ENCODE peak calls at places on chromosomes 2 and 18, in eight cellular contexts. E, J, D, T, M, C, W and L are unnamed samples.

GRCh38 chr2:44136186-44136585 is 32.5 kb upstream of the PPM1B start:
- DNase-seq in D (no peak), T (peak; percentile 33), C (peak; percentile 68), M (no peak), W (no peak), E (peak; percentile 43), J (peak; percentile 21), L (peak; percentile 10)

GRCh38 chr18:13321923-13322322 is 103.4 kb downstream of the LDLRAD4 start:
- DNase-seq in C (no peak), E (no peak), J (no peak), D (no peak), W (no peak), M (no peak), T (no peak), L (no peak)

GRCh38 chr2:111121028-111121872 is 536 bp downstream of the BCL2L11 start:
- DNase-seq in M (peak; percentile 49), W (peak; percentile 81), C (peak; percentile 38), D (peak; percentile 27), J (no peak), E (no peak), T (no peak), L (no peak)

GRCh38 chr2:209870067-209870466 is 98.4 kb downstream of the UNC80 start:
- DNase-seq in J (no peak), M (no peak), T (no peak), D (no peak), C (no peak), E (no peak), W (no peak), L (no peak)

GRCh38 chr2:54955674-54956391 is 94.4 kb downstream of the RTN4 start:
- DNase-seq in C (peak; percentile 20), J (no peak), T (no peak), M (no peak), E (no peak), D (no peak), W (no peak), L (no peak)

GRCh38 chr2:177923323-177923722 is 149.3 kb downstream of the PDE11A start:
- DNase-seq in C (no peak), D (no peak), E (no peak), J (no peak), T (no peak), M (no peak), W (no peak), L (no peak)

GRCh38 chr2:69242651-69243051 is 144.4 kb downstream of the GFPT1 start:
- DNase-seq in T (peak; percentile 98), E (no peak), W (no peak), D (peak; percentile 31), J (peak; percentile 71), M (no peak), C (no peak), L (peak; percentile 89)

GRCh38 chr18:61921621-61922235 is 28.9 kb upstream of the RNF152 start:
- DNase-seq in E (no peak), D (no peak), M (no peak), C (no peak), T (no peak), J (no peak), W (no peak), L (no peak)

GRCh38 chr2:138827426-138828054 is 47.4 kb upstream of the NXPH2 start:
- DNase-seq in D (peak; percentile 21), C (peak; percentile 73), E (peak; percentile 30), J (peak; percentile 39), M (no peak), W (no peak), T (peak; percentile 35), L (peak; percentile 36)

GRCh38 chr2:101710690-101711318 is 13.3 kb downstream of the MAP4K4 start:
- DNase-seq in C (peak; percentile 38), M (no peak), J (no peak), W (no peak), T (no peak), E (no peak), D (no peak), L (no peak)

GRCh38 chr2:198134287-198134955 is 330.0 kb downstream of the PLCL1 start:
- DNase-seq in C (no peak), J (no peak), T (peak; percentile 69), E (no peak), M (no peak), W (no peak), D (no peak), L (no peak)
- TF ChIP-seq CTCF in C (no peak), J (no peak), T (no peak), E (no peak), M (no peak), W (no peak), D (no peak), L (no peak)

DNA sequence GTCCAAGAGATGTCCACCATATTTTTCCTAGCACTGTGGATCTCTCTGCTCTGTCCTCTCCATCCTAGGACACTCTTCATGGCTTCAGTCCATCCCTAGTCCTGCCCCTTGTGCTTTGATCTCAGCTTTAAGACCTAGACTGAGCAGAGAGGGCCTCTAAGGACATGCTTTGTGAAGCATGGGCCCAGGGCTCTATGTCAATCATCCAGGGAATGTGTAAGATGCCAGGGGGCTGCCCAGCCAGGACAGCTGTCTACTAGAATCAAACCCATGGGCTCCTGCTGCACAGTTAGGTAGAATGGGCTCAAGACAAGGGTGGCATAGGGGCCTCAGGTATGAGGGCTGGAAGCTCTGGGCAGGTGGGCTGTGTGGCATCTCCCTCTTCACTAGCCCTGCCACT is 24.9 kb downstream of the TET3 start:
- DNase-seq in T (no peak), E (no peak), M (no peak), C (no peak), J (no peak), W (no peak), D (no peak), L (no peak)
- H3K4me3 ChIP-seq in T (no peak overlapping the region), E (no peak overlapping the region), M (no peak overlapping the region), C (no peak overlapping the region), J (no peak overlapping the region), W (no peak overlapping the region), D (no peak overlapping the region), L (no peak overlapping the region)

GRCh38 chr18:24011095-24011917 is 3.2 kb upstream of the TTC39C start:
- DNase-seq in D (no peak), T (no peak), C (no peak), E (no peak), W (no peak), J (no peak), M (no peak), L (no peak)

GRCh38 chr18:24009246-24009645 is 5.3 kb upstream of the TTC39C start:
- DNase-seq in C (no peak), M (no peak), D (no peak), E (no peak), W (no peak), J (no peak), T (no peak), L (no peak)

GRCh38 chr18:24013061-24013460 is 1.5 kb upstream of the TTC39C start:
- DNase-seq in D (no peak), E (no peak), M (no peak), W (no peak), T (no peak), J (no peak), C (no peak), L (no peak)

GRCh38 chr18:24009651-24010333 is 4.8 kb upstream of the TTC39C start:
- DNase-seq in E (no peak), D (no peak), M (no peak), T (no peak), J (no peak), C (no peak), W (no peak), L (no peak)

DNA sequence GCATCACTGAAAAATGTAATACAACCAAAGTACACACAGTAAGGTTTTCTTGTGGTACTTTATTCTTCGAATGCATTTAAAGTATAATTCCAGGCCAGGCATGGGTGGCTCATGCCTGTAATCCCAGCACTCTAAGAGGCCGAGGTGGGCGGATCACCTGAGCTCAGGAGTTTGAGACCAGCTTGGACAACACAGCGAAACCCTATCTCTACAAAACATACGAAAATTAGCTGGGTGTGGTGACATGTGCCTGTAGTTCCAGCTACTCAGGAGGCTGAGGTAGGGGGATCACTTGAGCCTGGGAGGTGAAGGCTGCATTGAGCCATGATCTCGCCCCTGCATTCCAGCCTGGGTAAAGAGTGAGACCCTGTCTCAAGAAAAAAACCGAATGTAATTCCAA is 3.9 kb upstream of the TTC39C start:
- DNase-seq in E (no peak), M (no peak), J (no peak), D (no peak), W (no peak), T (no peak), C (no peak), L (no peak)
- TF ChIP-seq CTCF in E (no peak), M (no peak), J (no peak), D (no peak), W (no peak), T (no peak), C (no peak), L (no peak)

GRCh38 chr18:77495079-77495478 is 245.4 kb downstream of the GALR1 start:
- DNase-seq in M (no peak), C (no peak), J (no peak), T (no peak), D (no peak), W (no peak), E (no peak), L (no peak)
- H3K4me3 ChIP-seq in M (no peak overlapping the region), C (no peak overlapping the region), J (no peak overlapping the region), T (no peak overlapping the region), D (no peak overlapping the region), W (no peak overlapping the region), E (no peak overlapping the region), L (no peak overlapping the region)